ENCODE peak calls at places on chromosome 4, in six cellular contexts. One of them, this sample, is unnamed.

GRCh38 chr4:152680988-152681731 is 1.4 kb upstream of the TMEM154 start:
- DNase-seq in fibroblast of lung: peak; percentile 95
- DNase-seq in DMS 273 treated with DMSO at 0.1 percent for 48 hours: no peak
- DNase-seq in GM20000: no peak
- DNase-seq in NCI-H460: peak; percentile 16
- DNase-seq in T-helper 2 cell: no peak
- DNase-seq in this sample: no peak

GRCh38 chr4:25057299-25057698 is 26.6 kb upstream of the LGI2 start:
- DNase-seq in fibroblast of lung: no peak
- DNase-seq in DMS 273 treated with DMSO at 0.1 percent for 48 hours: no peak
- DNase-seq in GM20000: no peak
- DNase-seq in NCI-H460: no peak
- DNase-seq in T-helper 2 cell: no peak
- DNase-seq in this sample: no peak

GRCh38 chr4:110955748-110956147 is 332.9 kb upstream of the PITX2 start:
- DNase-seq in fibroblast of lung: no peak
- DNase-seq in DMS 273 treated with DMSO at 0.1 percent for 48 hours: no peak
- DNase-seq in GM20000: no peak
- DNase-seq in NCI-H460: no peak
- DNase-seq in T-helper 2 cell: no peak
- DNase-seq in this sample: peak; percentile 48

GRCh38 chr4:87406462-87406861 is 15.5 kb upstream of the HSD17B11 start:
- DNase-seq in fibroblast of lung: no peak
- DNase-seq in DMS 273 treated with DMSO at 0.1 percent for 48 hours: no peak
- DNase-seq in GM20000: no peak
- DNase-seq in NCI-H460: no peak
- DNase-seq in T-helper 2 cell: no peak
- DNase-seq in this sample: no peak

GRCh38 chr4:23779839-23780238 is 110.0 kb downstream of the PPARGC1A start:
- DNase-seq in fibroblast of lung: no peak
- DNase-seq in DMS 273 treated with DMSO at 0.1 percent for 48 hours: no peak
- DNase-seq in GM20000: no peak
- DNase-seq in NCI-H460: no peak
- DNase-seq in T-helper 2 cell: no peak
- DNase-seq in this sample: no peak

GRCh38 chr4:60657041-60657440 is 543.1 kb upstream of the ADGRL3 start:
- DNase-seq in fibroblast of lung: no peak
- DNase-seq in DMS 273 treated with DMSO at 0.1 percent for 48 hours: no peak
- DNase-seq in GM20000: no peak
- DNase-seq in NCI-H460: no peak
- DNase-seq in T-helper 2 cell: no peak
- DNase-seq in this sample: no peak

GRCh38 chr4:60913026-60913425 is 287.1 kb upstream of the ADGRL3 start:
- DNase-seq in fibroblast of lung: no peak
- DNase-seq in DMS 273 treated with DMSO at 0.1 percent for 48 hours: no peak
- DNase-seq in GM20000: no peak
- DNase-seq in NCI-H460: no peak
- DNase-seq in T-helper 2 cell: no peak
- DNase-seq in this sample: no peak

GRCh38 chr4:106289737-106290136 is 26.3 kb downstream of the TBCK start:
- DNase-seq in fibroblast of lung: no peak
- DNase-seq in DMS 273 treated with DMSO at 0.1 percent for 48 hours: no peak
- DNase-seq in GM20000: no peak
- DNase-seq in NCI-H460: no peak
- DNase-seq in T-helper 2 cell: no peak
- DNase-seq in this sample: no peak

GRCh38 chr4:1398686-1399507 is 7.3 kb downstream of the NKX1-1 start:
- DNase-seq in fibroblast of lung: no peak
- DNase-seq in DMS 273 treated with DMSO at 0.1 percent for 48 hours: no peak
- DNase-seq in GM20000: no peak
- DNase-seq in NCI-H460: no peak
- DNase-seq in T-helper 2 cell: no peak
- DNase-seq in this sample: no peak

GRCh38 chr4:56990109-56990508 is 11.4 kb downstream of the POLR2B start:
- DNase-seq in fibroblast of lung: peak; percentile 68
- DNase-seq in DMS 273 treated with DMSO at 0.1 percent for 48 hours: no peak
- DNase-seq in GM20000: no peak
- DNase-seq in NCI-H460: no peak
- DNase-seq in T-helper 2 cell: no peak
- DNase-seq in this sample: no peak

GRCh38 chr4:133996431-133997121 is 205.0 kb downstream of the PABPC4L start:
- DNase-seq in fibroblast of lung: no peak
- DNase-seq in DMS 273 treated with DMSO at 0.1 percent for 48 hours: no peak
- DNase-seq in GM20000: no peak
- DNase-seq in NCI-H460: no peak
- DNase-seq in T-helper 2 cell: no peak
- DNase-seq in this sample: no peak

GRCh38 chr4:87073570-87074470 is 139.0 kb downstream of the AFF1 start:
- DNase-seq in fibroblast of lung: no peak
- DNase-seq in DMS 273 treated with DMSO at 0.1 percent for 48 hours: no peak
- DNase-seq in GM20000: peak; percentile 61
- DNase-seq in NCI-H460: no peak
- DNase-seq in T-helper 2 cell: peak; percentile 20
- DNase-seq in this sample: no peak

GRCh38 chr4:154084864-154085263 is 296.0 kb upstream of the SFRP2 start:
- DNase-seq in fibroblast of lung: peak; percentile 47
- DNase-seq in DMS 273 treated with DMSO at 0.1 percent for 48 hours: no peak
- DNase-seq in GM20000: no peak
- DNase-seq in NCI-H460: no peak
- DNase-seq in T-helper 2 cell: no peak
- DNase-seq in this sample: no peak

GRCh38 chr4:173535165-173535737 is 5.2 kb upstream of the HAND2 start:
- DNase-seq in fibroblast of lung: no peak
- DNase-seq in DMS 273 treated with DMSO at 0.1 percent for 48 hours: no peak
- DNase-seq in GM20000: no peak
- DNase-seq in NCI-H460: no peak
- DNase-seq in T-helper 2 cell: no peak
- DNase-seq in this sample: no peak

GRCh38 chr4:113064244-113064643 is 14.8 kb downstream of the ANK2 start:
- DNase-seq in fibroblast of lung: no peak
- DNase-seq in DMS 273 treated with DMSO at 0.1 percent for 48 hours: no peak
- DNase-seq in GM20000: no peak
- DNase-seq in NCI-H460: no peak
- DNase-seq in T-helper 2 cell: no peak
- DNase-seq in this sample: no peak

GRCh38 chr4:32884198-32884597 is 2164.0 kb downstream of the PCDH7 start:
- DNase-seq in fibroblast of lung: peak; percentile 48
- DNase-seq in DMS 273 treated with DMSO at 0.1 percent for 48 hours: no peak
- DNase-seq in GM20000: no peak
- DNase-seq in NCI-H460: no peak
- DNase-seq in T-helper 2 cell: no peak
- DNase-seq in this sample: no peak

GRCh38 chr4:69078852-69079251 is 17.4 kb upstream of the UGT2B7 start:
- DNase-seq in fibroblast of lung: no peak
- DNase-seq in DMS 273 treated with DMSO at 0.1 percent for 48 hours: no peak
- DNase-seq in GM20000: no peak
- DNase-seq in NCI-H460: no peak
- DNase-seq in T-helper 2 cell: no peak
- DNase-seq in this sample: no peak

GRCh38 chr4:94127707-94128328 is 79.8 kb upstream of the SMARCAD1 start:
- DNase-seq in fibroblast of lung: peak; percentile 32
- DNase-seq in DMS 273 treated with DMSO at 0.1 percent for 48 hours: no peak
- DNase-seq in GM20000: peak; percentile 23
- DNase-seq in NCI-H460: peak; percentile 47
- DNase-seq in T-helper 2 cell: no peak
- DNase-seq in this sample: peak; percentile 49

GRCh38 chr4:40295572-40295971 is 39.6 kb upstream of the CHRNA9 start:
- DNase-seq in fibroblast of lung: no peak
- DNase-seq in DMS 273 treated with DMSO at 0.1 percent for 48 hours: no peak
- DNase-seq in GM20000: no peak
- DNase-seq in NCI-H460: no peak
- DNase-seq in T-helper 2 cell: no peak
- DNase-seq in this sample: no peak

GRCh38 chr4:51831133-51831532 is 11.8 kb upstream of the DCUN1D4 start:
- DNase-seq in fibroblast of lung: peak; percentile 27
- DNase-seq in DMS 273 treated with DMSO at 0.1 percent for 48 hours: no peak
- DNase-seq in GM20000: peak; percentile 38
- DNase-seq in NCI-H460: peak; percentile 46
- DNase-seq in T-helper 2 cell: peak; percentile 49
- DNase-seq in this sample: peak; percentile 68

GRCh38 chr4:154208424-154208823 is 283.2 kb downstream of the DCHS2 start:
- DNase-seq in fibroblast of lung: no peak
- DNase-seq in DMS 273 treated with DMSO at 0.1 percent for 48 hours: no peak
- DNase-seq in GM20000: no peak
- DNase-seq in NCI-H460: peak; percentile 5
- DNase-seq in T-helper 2 cell: no peak
- DNase-seq in this sample: peak; percentile 33

GRCh38 chr4:114386637-114387233 is 211.9 kb upstream of the UGT8 start:
- DNase-seq in fibroblast of lung: peak; percentile 31
- DNase-seq in DMS 273 treated with DMSO at 0.1 percent for 48 hours: no peak
- DNase-seq in GM20000: peak; percentile 9
- DNase-seq in NCI-H460: peak; percentile 23
- DNase-seq in T-helper 2 cell: no peak
- DNase-seq in this sample: peak; percentile 44

GRCh38 chr4:5444918-5445517 is 263.3 kb downstream of the EVC2 start:
- DNase-seq in fibroblast of lung: no peak
- DNase-seq in DMS 273 treated with DMSO at 0.1 percent for 48 hours: no peak
- DNase-seq in GM20000: no peak
- DNase-seq in NCI-H460: no peak
- DNase-seq in T-helper 2 cell: no peak
- DNase-seq in this sample: no peak